ENCODE peak calls at places on chromosome 15, in nine cellular contexts. M is dorsolateral prefrontal cortex, D is HFFc6, V is left ventricle myocardium inferior, T is right lobe of liver, L is transverse colon, B is fibroblast of lung, K is fibroblast of mammary gland, Z is cardiac muscle cell. F is an unnamed sample.
A peak's percentile ranks its signal among the peaks of the same experiment; 100 is the strongest.

GRCh38 chr15:48424076-48424475 is 92.8 kb downstream of the DUT start:
- DNase-seq in K (no peak), T (no peak), D (peak; percentile 58), Z (no peak), B (no peak), V (no peak), L (no peak), M (no peak), F (peak; percentile 38)

GRCh38 chr15:92800013-92800412 is 100.1 kb upstream of the CHD2 start:
- DNase-seq in K (no peak), V (no peak), T (no peak), M (no peak), L (no peak), Z (no peak), B (no peak), D (no peak), F (no peak)

GRCh38 chr15:27545494-27546255 is 553.4 kb downstream of the OCA2 start:
- DNase-seq in D (no peak), V (no peak), Z (no peak), M (no peak), L (no peak), K (no peak), T (no peak), B (no peak), F (no peak)

GRCh38 chr15:65818927-65819562 is 27.0 kb upstream of the DENND4A start:
- DNase-seq in T (no peak), L (no peak), M (no peak), D (peak; percentile 23), B (no peak), K (no peak), Z (peak; percentile 79), V (no peak), F (peak; percentile 86)

GRCh38 chr15:78070049-78070698 is 7.3 kb downstream of the TBC1D2B start:
- DNase-seq in K (peak; percentile 46), L (peak; percentile 56), B (no peak), M (no peak), Z (no peak), D (no peak), V (no peak), T (no peak), F (no peak)

GRCh38 chr15:80599359-80599758 is 95.8 kb upstream of the ABHD17C start:
- DNase-seq in L (no peak), Z (peak; percentile 71), K (peak; percentile 78), M (no peak), T (no peak), V (no peak), B (peak; percentile 34), D (peak; percentile 83), F (peak; percentile 92)

GRCh38 chr15:29970402-29970695 is 112.4 kb upstream of the GOLGA8J start:
- DNase-seq in L (no peak), M (no peak), V (no peak), T (no peak), K (no peak), Z (no peak), B (peak; percentile 19), D (no peak), F (no peak)

GRCh38 chr15:52078876-52079700 is 33.5 kb downstream of the BCL2L10 start:
- DNase-seq in K (peak; percentile 68), Z (peak; percentile 79), V (peak; percentile 81), L (peak; percentile 88), T (peak; percentile 89), D (peak; percentile 45), M (peak; percentile 74), B (peak; percentile 72), F (peak; percentile 73)

GRCh38 chr15:64334530-64334929 is 21.4 kb downstream of the CSNK1G1 start:
- DNase-seq in V (no peak), Z (no peak), T (no peak), M (no peak), D (no peak), L (peak; percentile 39), K (no peak), B (no peak), F (no peak)

GRCh38 chr15:82570721-82571519 is 30.7 kb upstream of the RPS17 start:
- DNase-seq in V (no peak), B (peak; percentile 62), L (no peak), T (no peak), K (peak; percentile 76), D (peak; percentile 43), M (peak; percentile 47), Z (peak; percentile 27), F (no peak)

GRCh38 chr15:90211440-90212168 is 10.5 kb downstream of the SEMA4B start:
- DNase-seq in T (no peak), L (peak; percentile 90), K (peak; percentile 60), V (no peak), D (no peak), B (peak; percentile 52), M (no peak), Z (no peak), F (no peak)

DNA sequence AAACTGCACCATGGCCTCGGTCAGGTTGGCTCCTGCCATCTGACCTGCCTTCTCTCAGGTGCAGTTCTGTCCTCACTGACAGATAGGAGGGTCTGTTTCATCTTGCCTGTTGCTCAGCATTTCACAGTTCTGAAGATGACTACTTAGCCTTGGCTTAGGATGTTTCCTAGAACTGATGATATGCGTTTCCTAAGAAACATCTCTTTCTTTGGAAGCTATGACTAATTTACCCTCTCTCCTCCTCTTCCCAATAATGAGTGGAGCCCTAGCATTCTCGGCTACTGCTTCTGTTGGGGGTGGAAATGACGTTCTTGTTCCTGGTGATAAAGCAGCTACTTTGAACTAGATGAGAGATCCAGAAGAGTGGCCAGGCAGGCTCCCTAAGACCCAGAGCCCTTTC is 27.3 kb downstream of the DUOX1 start:
- DNase-seq in K (peak; percentile 84), V (no peak), T (no peak), Z (peak; percentile 86), D (peak; percentile 83), B (peak; percentile 18), M (no peak), L (no peak), F (peak; percentile 83)
- TF ChIP-seq CTCF in K (no peak), V (no peak), T (no peak), Z (no peak), D (no peak), B (no peak), M (no peak), L (no peak), F (no peak)

DNA sequence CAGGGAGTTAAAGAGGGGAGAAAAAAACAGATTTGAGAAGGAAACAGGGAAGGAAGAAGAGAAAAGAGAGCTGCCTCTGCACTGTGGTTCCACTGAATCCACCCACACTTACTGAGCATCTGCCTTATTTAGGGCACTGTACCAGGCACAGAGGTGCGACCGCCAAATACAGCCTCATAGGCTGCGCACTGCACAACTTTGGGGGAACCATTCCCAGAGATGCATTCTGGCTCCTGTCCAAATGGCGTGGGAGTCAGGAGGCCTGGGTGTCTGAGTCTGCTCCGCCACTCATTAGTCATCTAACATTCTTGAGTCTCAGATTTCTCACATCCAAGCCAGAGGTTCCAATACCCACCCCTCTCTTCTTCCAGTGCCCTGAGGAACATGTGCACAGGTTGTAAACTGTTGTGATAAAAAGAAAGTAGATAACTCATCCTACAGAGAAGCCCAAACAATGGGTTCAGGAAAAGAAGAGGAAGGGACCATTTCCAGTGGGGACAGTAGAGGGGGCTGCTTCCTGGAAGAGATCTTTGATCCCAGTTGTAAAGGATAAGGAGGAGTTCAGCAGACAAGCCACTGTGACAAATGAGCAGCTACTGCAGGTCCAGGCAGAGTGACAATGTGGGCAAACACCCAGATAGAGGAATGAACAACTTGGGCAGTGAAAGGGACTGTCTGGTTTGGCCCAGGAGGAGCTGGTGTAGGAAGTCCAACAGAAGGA is 254.6 kb downstream of the UACA start:
- DNase-seq in Z (peak; percentile 91), D (peak; percentile 82), T (no peak), M (no peak), B (peak; percentile 73), L (no peak), V (no peak), K (peak; percentile 93), F (peak; percentile 89)
- TF ChIP-seq CTCF in Z (peak; percentile 12), D (peak; percentile 40), T (no peak), M (no peak), B (peak; percentile 25), L (no peak), V (no peak), K (peak; percentile 2), F (no peak)

GRCh38 chr15:100650685-100651084 is 48.3 kb downstream of the ASB7 start:
- DNase-seq in K (no peak), Z (no peak), B (no peak), T (no peak), D (no peak), L (no peak), M (no peak), V (no peak), F (no peak)

GRCh38 chr15:100653608-100654007 is 51.2 kb downstream of the ASB7 start:
- DNase-seq in K (no peak), L (no peak), V (no peak), D (no peak), Z (no peak), B (peak; percentile 41), T (no peak), M (no peak), F (no peak)

GRCh38 chr15:100651253-100651652 is 48.9 kb downstream of the ASB7 start:
- DNase-seq in Z (peak; percentile 29), L (no peak), V (no peak), B (peak; percentile 19), T (no peak), M (no peak), K (peak; percentile 66), D (peak; percentile 39), F (peak; percentile 26)
- TF ChIP-seq CTCF in Z (no peak), L (no peak), V (no peak), B (peak; percentile 11), T (no peak), M (no peak), K (no peak), D (no peak), F (peak; percentile 4)

DNA sequence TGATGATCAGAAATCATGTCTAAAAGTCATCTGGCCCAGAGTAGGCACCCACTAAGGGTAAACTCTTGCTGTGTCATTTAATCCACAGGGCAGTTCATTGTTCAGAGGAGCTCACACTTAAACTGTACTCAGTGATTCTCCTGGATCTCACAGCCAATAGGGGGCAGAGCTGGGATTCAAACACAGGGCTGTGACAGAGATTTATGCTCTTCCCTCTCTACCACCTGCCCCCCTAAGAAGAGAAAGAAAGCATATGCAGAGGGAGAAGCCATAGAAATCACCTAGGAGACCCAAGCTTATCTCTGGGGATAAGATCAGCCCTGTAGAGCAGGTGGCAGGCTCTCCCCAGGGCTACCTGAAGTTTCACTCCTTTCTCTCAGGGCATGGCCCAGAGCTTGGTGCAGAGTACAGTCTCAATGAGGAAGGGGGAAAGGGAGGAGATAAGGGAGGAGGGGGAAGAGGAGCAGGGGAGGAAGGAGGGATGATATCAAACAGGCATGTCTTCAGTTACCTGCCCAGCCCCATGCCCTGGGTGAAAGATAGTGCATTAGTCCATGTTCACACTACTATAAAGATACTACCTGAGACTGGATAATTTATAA is 51.8 kb upstream of the ADPGK start:
- DNase-seq in L (peak; percentile 43), V (no peak), M (no peak), B (peak; percentile 11), K (peak; percentile 6), Z (peak; percentile 27), D (no peak), T (no peak), F (peak; percentile 6)
- TF ChIP-seq CTCF in L (peak; percentile 35), V (peak; percentile 39), M (peak; percentile 37), B (peak; percentile 41), K (peak; percentile 33), Z (peak; percentile 52), D (peak; percentile 56), T (peak; percentile 44), F (peak; percentile 39)

F was measured in fibroblast of pulmonary artery.